ENCODE peak calls at places on chromosomes 12 and 14, in nine cellular contexts. One of them, this sample, is unnamed.

GRCh38 chr12:90020006-90020405 is 311.4 kb upstream of the ATP2B1 start:
- DNase-seq in lower leg skin: no peak
- DNase-seq in lung: no peak
- DNase-seq in endodermal cell: no peak
- DNase-seq in lower lobe of right lung: no peak
- DNase-seq in PC-3: no peak
- DNase-seq in sigmoid colon: no peak
- DNase-seq in colonic mucosa: no peak
- DNase-seq in transverse colon: no peak
- DNase-seq in this sample: no peak

GRCh38 chr14:24127673-24128072 is 2.8 kb upstream of the FITM1 start:
- DNase-seq in colonic mucosa: no peak
- DNase-seq in lower lobe of right lung: no peak
- DNase-seq in PC-3: no peak
- DNase-seq in endodermal cell: no peak
- DNase-seq in lung: no peak
- DNase-seq in transverse colon: no peak
- DNase-seq in lower leg skin: no peak
- DNase-seq in sigmoid colon: no peak
- DNase-seq in this sample: no peak

GRCh38 chr14:61342486-61342885 is 21.1 kb downstream of the PRKCH start:
- DNase-seq in lung: no peak
- DNase-seq in PC-3: no peak
- DNase-seq in lower leg skin: no peak
- DNase-seq in lower lobe of right lung: no peak
- DNase-seq in transverse colon: peak; percentile 40
- DNase-seq in sigmoid colon: no peak
- DNase-seq in colonic mucosa: no peak
- DNase-seq in endodermal cell: no peak
- DNase-seq in this sample: no peak

GRCh38 chr14:36221097-36221496 is 44.6 kb upstream of the PTCSC3 start:
- DNase-seq in transverse colon: no peak
- DNase-seq in lower lobe of right lung: no peak
- DNase-seq in PC-3: no peak
- DNase-seq in colonic mucosa: no peak
- DNase-seq in lower leg skin: no peak
- DNase-seq in endodermal cell: no peak
- DNase-seq in lung: no peak
- DNase-seq in sigmoid colon: no peak
- DNase-seq in this sample: no peak

GRCh38 chr12:89875225-89875624 is 166.6 kb upstream of the ATP2B1 start:
- DNase-seq in lung: no peak
- DNase-seq in transverse colon: no peak
- DNase-seq in lower leg skin: no peak
- DNase-seq in colonic mucosa: no peak
- DNase-seq in PC-3: no peak
- DNase-seq in endodermal cell: no peak
- DNase-seq in lower lobe of right lung: no peak
- DNase-seq in sigmoid colon: no peak
- DNase-seq in this sample: no peak

GRCh38 chr14:31877333-31877798 is 199.7 kb upstream of the ARHGAP5 start:
- DNase-seq in transverse colon: no peak
- DNase-seq in colonic mucosa: no peak
- DNase-seq in PC-3: no peak
- DNase-seq in lower leg skin: no peak
- DNase-seq in endodermal cell: no peak
- DNase-seq in lung: no peak
- DNase-seq in sigmoid colon: no peak
- DNase-seq in lower lobe of right lung: no peak
- DNase-seq in this sample: no peak

GRCh38 chr14:52473557-52473956 is 78.7 kb downstream of the TXNDC16 start:
- DNase-seq in lower lobe of right lung: no peak
- DNase-seq in lung: no peak
- DNase-seq in transverse colon: no peak
- DNase-seq in sigmoid colon: no peak
- DNase-seq in endodermal cell: no peak
- DNase-seq in lower leg skin: no peak
- DNase-seq in PC-3: peak; percentile 78
- DNase-seq in colonic mucosa: no peak
- DNase-seq in this sample: no peak

GRCh38 chr14:52339262-52339661 is 25.1 kb downstream of the PTGER2 start:
- DNase-seq in lower lobe of right lung: no peak
- DNase-seq in PC-3: no peak
- DNase-seq in colonic mucosa: no peak
- DNase-seq in lung: no peak
- DNase-seq in sigmoid colon: no peak
- DNase-seq in lower leg skin: no peak
- DNase-seq in endodermal cell: no peak
- DNase-seq in transverse colon: no peak
- DNase-seq in this sample: no peak

GRCh38 chr12:115818973-115819372 is 458.5 kb downstream of the MED13L start:
- DNase-seq in endodermal cell: peak; percentile 64
- DNase-seq in lung: no peak
- DNase-seq in sigmoid colon: no peak
- DNase-seq in colonic mucosa: no peak
- DNase-seq in lower leg skin: no peak
- DNase-seq in lower lobe of right lung: no peak
- DNase-seq in transverse colon: no peak
- DNase-seq in PC-3: no peak
- DNase-seq in this sample: no peak

GRCh38 chr12:3661028-3661427 is 91.9 kb downstream of the CRACR2A start:
- DNase-seq in transverse colon: no peak
- DNase-seq in sigmoid colon: no peak
- DNase-seq in lower lobe of right lung: no peak
- DNase-seq in endodermal cell: no peak
- DNase-seq in colonic mucosa: no peak
- DNase-seq in lung: no peak
- DNase-seq in PC-3: peak; percentile 50
- DNase-seq in lower leg skin: no peak
- DNase-seq in this sample: no peak

GRCh38 chr12:122852336-122853275 is 17.3 kb downstream of the HIP1R start:
- DNase-seq in lung: no peak
- DNase-seq in lower leg skin: no peak
- DNase-seq in lower lobe of right lung: no peak
- DNase-seq in sigmoid colon: no peak
- DNase-seq in endodermal cell: peak; percentile 49
- DNase-seq in transverse colon: no peak
- DNase-seq in colonic mucosa: no peak
- DNase-seq in PC-3: no peak
- DNase-seq in this sample: no peak

GRCh38 chr14:61608245-61609142 is 86.8 kb upstream of the HIF1A start:
- DNase-seq in lung: no peak
- DNase-seq in sigmoid colon: no peak
- DNase-seq in lower leg skin: no peak
- DNase-seq in colonic mucosa: no peak
- DNase-seq in endodermal cell: no peak
- DNase-seq in lower lobe of right lung: no peak
- DNase-seq in PC-3: peak; percentile 41
- DNase-seq in transverse colon: no peak
- DNase-seq in this sample: no peak

GRCh38 chr14:59267046-59267445 is 78.6 kb downstream of the DAAM1 start:
- DNase-seq in lower lobe of right lung: no peak
- DNase-seq in lower leg skin: no peak
- DNase-seq in sigmoid colon: no peak
- DNase-seq in PC-3: no peak
- DNase-seq in endodermal cell: no peak
- DNase-seq in lung: no peak
- DNase-seq in transverse colon: no peak
- DNase-seq in colonic mucosa: no peak
- DNase-seq in this sample: no peak

GRCh38 chr14:61433169-61433568 is 111.8 kb downstream of the PRKCH start:
- DNase-seq in colonic mucosa: no peak
- DNase-seq in transverse colon: no peak
- DNase-seq in endodermal cell: no peak
- DNase-seq in lower lobe of right lung: no peak
- DNase-seq in lower leg skin: no peak
- DNase-seq in PC-3: peak; percentile 22
- DNase-seq in lung: no peak
- DNase-seq in sigmoid colon: no peak
- DNase-seq in this sample: no peak

GRCh38 chr12:21459474-21459873 is 22.0 kb downstream of the PYROXD1 start:
- DNase-seq in endodermal cell: no peak
- DNase-seq in colonic mucosa: no peak
- DNase-seq in sigmoid colon: no peak
- DNase-seq in lower lobe of right lung: no peak
- DNase-seq in transverse colon: no peak
- DNase-seq in lower leg skin: no peak
- DNase-seq in lung: no peak
- DNase-seq in PC-3: no peak
- DNase-seq in this sample: no peak

GRCh38 chr12:21453312-21453852 is 15.9 kb downstream of the PYROXD1 start:
- DNase-seq in sigmoid colon: no peak
- DNase-seq in transverse colon: no peak
- DNase-seq in endodermal cell: no peak
- DNase-seq in colonic mucosa: no peak
- DNase-seq in PC-3: no peak
- DNase-seq in lower lobe of right lung: no peak
- DNase-seq in lung: no peak
- DNase-seq in lower leg skin: no peak
- DNase-seq in this sample: no peak

GRCh38 chr12:21451529-21451928 is 14.1 kb downstream of the PYROXD1 start:
- DNase-seq in lung: no peak
- DNase-seq in PC-3: no peak
- DNase-seq in endodermal cell: no peak
- DNase-seq in colonic mucosa: no peak
- DNase-seq in transverse colon: no peak
- DNase-seq in lower lobe of right lung: no peak
- DNase-seq in sigmoid colon: no peak
- DNase-seq in lower leg skin: no peak
- DNase-seq in this sample: no peak

DNA sequence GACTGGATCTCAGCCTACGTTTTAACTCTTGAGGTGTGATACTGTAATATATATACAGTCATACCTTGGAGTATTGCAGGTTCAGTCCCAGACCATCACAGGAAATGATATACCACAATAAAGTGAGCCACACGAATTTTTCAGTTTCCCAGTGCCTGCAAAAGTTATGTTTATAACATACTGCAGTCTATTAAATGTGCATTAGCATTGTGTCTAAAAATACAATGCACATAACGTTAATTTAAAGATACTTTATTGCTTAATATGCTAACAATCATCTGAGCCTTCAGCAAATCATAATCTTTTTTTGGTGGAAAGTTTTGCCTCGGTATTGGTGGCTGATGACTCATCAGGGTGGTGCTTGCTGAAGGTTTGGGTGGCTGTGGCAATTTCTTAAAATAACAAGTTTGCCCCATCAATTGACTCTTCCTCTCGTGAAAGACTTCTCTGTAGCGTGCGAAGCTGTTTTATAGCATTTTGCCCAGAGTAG is 18.9 kb downstream of the PYROXD1 start:
- DNase-seq in lower lobe of right lung: no peak
- DNase-seq in transverse colon: no peak
- DNase-seq in sigmoid colon: no peak
- DNase-seq in colonic mucosa: no peak
- DNase-seq in PC-3: peak; percentile 10
- DNase-seq in endodermal cell: no peak
- DNase-seq in lung: no peak
- DNase-seq in lower leg skin: no peak
- DNase-seq in this sample: no peak
- H3K4me3 ChIP-seq in lower lobe of right lung: no peak overlapping the region
- H3K4me3 ChIP-seq in transverse colon: no peak overlapping the region
- H3K4me3 ChIP-seq in sigmoid colon: no peak overlapping the region
- H3K4me3 ChIP-seq in colonic mucosa: no peak overlapping the region
- H3K4me3 ChIP-seq in PC-3: no peak overlapping the region
- H3K4me3 ChIP-seq in endodermal cell: no peak overlapping the region
- H3K4me3 ChIP-seq in lung: no peak overlapping the region
- H3K4me3 ChIP-seq in lower leg skin: no peak overlapping the region
- H3K4me3 ChIP-seq in this sample: no peak overlapping the region

GRCh38 chr14:106442857-106443256 is 916.5 kb downstream of the TMEM121 start:
- DNase-seq in sigmoid colon: no peak
- DNase-seq in lower lobe of right lung: no peak
- DNase-seq in endodermal cell: no peak
- DNase-seq in colonic mucosa: no peak
- DNase-seq in lung: no peak
- DNase-seq in transverse colon: no peak
- DNase-seq in PC-3: no peak
- DNase-seq in lower leg skin: no peak
- DNase-seq in this sample: no peak
- H3K4me3 ChIP-seq in sigmoid colon: no peak overlapping the region
- H3K4me3 ChIP-seq in lower lobe of right lung: no peak overlapping the region
- H3K4me3 ChIP-seq in endodermal cell: no peak overlapping the region
- H3K4me3 ChIP-seq in colonic mucosa: no peak overlapping the region
- H3K4me3 ChIP-seq in lung: no peak overlapping the region
- H3K4me3 ChIP-seq in transverse colon: no peak overlapping the region
- H3K4me3 ChIP-seq in PC-3: no peak overlapping the region
- H3K4me3 ChIP-seq in lower leg skin: no peak overlapping the region
- H3K4me3 ChIP-seq in this sample: no peak overlapping the region

GRCh38 chr14:81474685-81475324 is 58.8 kb downstream of the SEL1L start:
- DNase-seq in colonic mucosa: no peak
- DNase-seq in lower leg skin: no peak
- DNase-seq in lung: no peak
- DNase-seq in lower lobe of right lung: no peak
- DNase-seq in transverse colon: no peak
- DNase-seq in endodermal cell: no peak
- DNase-seq in sigmoid colon: no peak
- DNase-seq in PC-3: no peak
- DNase-seq in this sample: no peak

GRCh38 chr14:81471062-81471461 is 62.6 kb downstream of the SEL1L start:
- DNase-seq in endodermal cell: no peak
- DNase-seq in sigmoid colon: no peak
- DNase-seq in lower lobe of right lung: no peak
- DNase-seq in lung: no peak
- DNase-seq in colonic mucosa: no peak
- DNase-seq in PC-3: no peak
- DNase-seq in transverse colon: no peak
- DNase-seq in lower leg skin: no peak
- DNase-seq in this sample: no peak

GRCh38 chr14:81474156-81474492 is 59.5 kb downstream of the SEL1L start:
- DNase-seq in sigmoid colon: no peak
- DNase-seq in lower lobe of right lung: no peak
- DNase-seq in transverse colon: no peak
- DNase-seq in PC-3: no peak
- DNase-seq in lower leg skin: no peak
- DNase-seq in lung: no peak
- DNase-seq in endodermal cell: no peak
- DNase-seq in colonic mucosa: no peak
- DNase-seq in this sample: no peak

GRCh38 chr14:81472096-81472800 is 61.4 kb downstream of the SEL1L start:
- DNase-seq in transverse colon: no peak
- DNase-seq in sigmoid colon: no peak
- DNase-seq in endodermal cell: no peak
- DNase-seq in lower leg skin: no peak
- DNase-seq in lower lobe of right lung: no peak
- DNase-seq in colonic mucosa: no peak
- DNase-seq in lung: no peak
- DNase-seq in PC-3: no peak
- DNase-seq in this sample: no peak

GRCh38 chr14:81473456-81474155 is 60.0 kb downstream of the SEL1L start:
- DNase-seq in lung: no peak
- DNase-seq in lower leg skin: no peak
- DNase-seq in PC-3: no peak
- DNase-seq in lower lobe of right lung: no peak
- DNase-seq in sigmoid colon: no peak
- DNase-seq in transverse colon: no peak
- DNase-seq in endodermal cell: no peak
- DNase-seq in colonic mucosa: no peak
- DNase-seq in this sample: no peak
- H3K4me3 ChIP-seq in lung: no peak overlapping the region
- H3K4me3 ChIP-seq in lower leg skin: no peak overlapping the region
- H3K4me3 ChIP-seq in PC-3: no peak overlapping the region
- H3K4me3 ChIP-seq in lower lobe of right lung: no peak overlapping the region
- H3K4me3 ChIP-seq in sigmoid colon: no peak overlapping the region
- H3K4me3 ChIP-seq in transverse colon: no peak overlapping the region
- H3K4me3 ChIP-seq in endodermal cell: no peak overlapping the region
- H3K4me3 ChIP-seq in colonic mucosa: no peak overlapping the region
- H3K4me3 ChIP-seq in this sample: no peak overlapping the region

GRCh38 chr12:51907864-51908425 is 641 bp downstream of the ACVRL1 start:
- DNase-seq in sigmoid colon: peak; percentile 63
- DNase-seq in lower leg skin: no peak
- DNase-seq in colonic mucosa: no peak
- DNase-seq in endodermal cell: no peak
- DNase-seq in lower lobe of right lung: no peak
- DNase-seq in lung: no peak
- DNase-seq in PC-3: no peak
- DNase-seq in transverse colon: no peak
- DNase-seq in this sample: no peak
- H3K4me3 ChIP-seq in sigmoid colon: peak overlapping the region; percentile 52
- H3K4me3 ChIP-seq in lower leg skin: peak overlapping the region; percentile 53
- H3K4me3 ChIP-seq in colonic mucosa: peak overlapping the region; percentile 66
- H3K4me3 ChIP-seq in endodermal cell: no peak overlapping the region
- H3K4me3 ChIP-seq in lower lobe of right lung: peak overlapping the region; percentile 65
- H3K4me3 ChIP-seq in lung: peak overlapping the region; percentile 61
- H3K4me3 ChIP-seq in PC-3: no peak overlapping the region
- H3K4me3 ChIP-seq in transverse colon: peak overlapping the region; percentile 56
- H3K4me3 ChIP-seq in this sample: peak overlapping the region; percentile 30